ENCODE peak calls at places on chromosomes 6 and 20, in four cellular contexts. E is HepG2, U is GM12878, G is K562. Y is an unnamed sample.

GRCh38 chr6:158825951-158826306 is 6.8 kb upstream of the EZR start:
- DNase-seq in E (no peak), U (no peak), G (no peak), Y (peak; percentile 39)

GRCh38 chr6:1901556-1901955 is 291.8 kb downstream of the FOXC1 start:
- DNase-seq in U (no peak), E (peak; percentile 44), G (no peak), Y (no peak)

GRCh38 chr6:109693128-109693527 is 2.0 kb downstream of the FIG4 start:
- DNase-seq in E (no peak), G (no peak), U (no peak), Y (no peak)

GRCh38 chr6:82906951-82907350 is 158.7 kb downstream of the UBE3D start:
- DNase-seq in G (no peak), E (no peak), U (no peak), Y (no peak)

GRCh38 chr20:17229256-17229655 is 2.4 kb downstream of the PCSK2 start:
- DNase-seq in G (no peak), U (no peak), E (no peak), Y (no peak)

GRCh38 chr6:36692220-36692619 is 5.4 kb upstream of the RAB44 start:
- DNase-seq in U (no peak), G (no peak), E (no peak), Y (no peak)

GRCh38 chr6:152776833-152777232 is 26.2 kb downstream of the VIP start:
- DNase-seq in E (no peak), G (no peak), U (no peak), Y (no peak)

GRCh38 chr6:114419175-114419574 is 76.4 kb upstream of the HS3ST5 start:
- DNase-seq in G (no peak), E (peak; percentile 52), U (peak; percentile 4), Y (no peak)

GRCh38 chr6:34560366-34561226 is 4.5 kb upstream of the SPDEF start:
- DNase-seq in G (peak; percentile 90), U (no peak), E (peak; percentile 89), Y (peak; percentile 66)
- TF ChIP-seq SMC3 in G (peak; percentile 49), U (no peak), E (no peak), Y (peak; percentile 12)

DNA sequence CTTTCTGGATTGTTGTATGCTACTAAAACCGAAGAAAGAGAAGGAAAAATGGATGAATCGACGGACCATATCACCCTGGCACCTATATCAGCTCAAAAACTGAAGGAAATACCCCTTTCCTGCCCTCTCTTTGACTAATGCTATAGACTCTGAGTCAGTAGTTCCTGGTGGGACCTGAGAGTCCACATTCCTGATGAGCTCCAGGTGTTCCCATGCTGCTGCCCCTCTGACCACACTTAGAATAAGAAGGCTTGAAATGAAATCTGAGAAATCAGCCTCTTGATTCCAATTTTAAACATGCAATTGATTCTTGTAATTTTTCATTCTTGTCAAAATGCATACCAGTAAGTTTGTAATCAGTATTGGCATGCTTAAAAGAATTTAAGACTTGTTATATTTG is 75.2 kb downstream of the PRL start:
- DNase-seq in G (no peak), E (no peak), U (no peak), Y (no peak)
- TF ChIP-seq NFIC in G (no peak), E (no peak), U (no peak), Y (no peak)

GRCh38 chr6:56794421-56794820 is 151.7 kb upstream of the DST start:
- DNase-seq in U (peak; percentile 44), E (no peak), G (no peak), Y (no peak)
- TF ChIP-seq SMC3 in U (no peak), E (no peak), G (no peak), Y (no peak)

GRCh38 chr20:64108731-64109389 is 1.5 kb upstream of the NPBWR2 start:
- DNase-seq in U (no peak), E (no peak), G (no peak), Y (no peak)

GRCh38 chr20:64107736-64108457 is 532 bp upstream of the NPBWR2 start:
- DNase-seq in G (no peak), E (no peak), U (no peak), Y (no peak)

GRCh38 chr20:64109831-64110391 is 2.5 kb upstream of the NPBWR2 start:
- DNase-seq in E (no peak), U (no peak), G (no peak), Y (no peak)

GRCh38 chr20:64110411-64111068 is 3.2 kb upstream of the NPBWR2 start:
- DNase-seq in U (no peak), G (no peak), E (no peak), Y (peak; percentile 33)

DNA sequence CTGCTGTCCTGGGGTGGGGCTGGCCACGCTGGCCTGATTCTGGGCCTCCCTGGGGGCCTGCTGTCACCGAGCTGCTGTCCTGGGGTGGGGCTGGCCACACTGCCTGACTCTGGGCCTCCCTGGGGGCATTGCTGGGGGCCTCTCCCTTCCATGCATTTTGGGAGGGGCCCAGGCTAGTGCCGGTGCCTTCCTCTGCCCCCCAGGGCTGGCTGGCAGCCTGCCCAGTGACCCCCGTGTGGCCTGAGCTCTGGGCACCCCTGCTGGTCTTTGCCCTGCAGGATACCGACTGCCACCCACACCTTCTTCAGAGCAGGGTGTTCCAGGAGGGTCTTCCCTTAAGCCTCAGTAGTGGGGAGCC is 2.0 kb upstream of the NPBWR2 start:
- DNase-seq in U (no peak), E (no peak), G (no peak), Y (no peak)
- TF ChIP-seq NFIC in U (no peak), E (no peak), G (no peak), Y (no peak)

DNA sequence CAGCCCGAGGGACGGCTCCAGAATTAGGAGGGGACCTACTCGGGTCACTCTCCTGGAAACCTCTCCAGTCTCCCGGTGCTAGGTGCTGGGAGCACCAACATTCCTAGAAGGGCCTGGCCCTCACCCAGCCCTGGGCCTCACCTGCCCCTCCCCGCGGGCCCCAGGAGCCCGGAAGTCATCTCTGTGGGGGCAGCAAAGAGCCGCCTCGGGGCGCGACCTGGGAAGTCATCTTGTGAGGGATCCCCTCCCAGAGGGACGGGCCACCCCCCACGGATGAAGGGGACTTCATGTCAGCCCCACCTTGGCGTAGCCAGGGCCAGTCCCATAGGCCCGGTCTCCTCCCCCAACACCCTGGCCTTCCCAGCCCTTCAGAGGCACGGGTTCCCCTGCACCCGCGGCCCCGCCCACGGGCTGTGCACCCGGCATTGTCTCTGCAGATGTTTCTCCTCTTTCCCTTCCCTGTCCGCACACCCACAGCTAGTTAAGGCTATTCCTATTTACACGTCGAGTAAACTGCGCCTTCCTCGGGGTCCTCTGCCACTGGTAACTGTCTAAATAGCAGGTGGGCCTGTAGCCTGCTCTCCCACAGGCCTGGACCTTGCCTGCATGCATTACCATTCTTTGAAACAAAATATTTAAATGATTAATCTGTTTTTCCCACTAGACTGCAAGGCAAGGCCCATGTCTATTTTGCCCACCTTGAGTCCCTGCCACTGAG is 896 bp upstream of the RNASET2 start:
- DNase-seq in U (no peak), E (peak; percentile 87), G (peak; percentile 54), Y (peak; percentile 56)
- TF ChIP-seq SMC3 in U (no peak), E (no peak), G (no peak), Y (no peak)

DNA sequence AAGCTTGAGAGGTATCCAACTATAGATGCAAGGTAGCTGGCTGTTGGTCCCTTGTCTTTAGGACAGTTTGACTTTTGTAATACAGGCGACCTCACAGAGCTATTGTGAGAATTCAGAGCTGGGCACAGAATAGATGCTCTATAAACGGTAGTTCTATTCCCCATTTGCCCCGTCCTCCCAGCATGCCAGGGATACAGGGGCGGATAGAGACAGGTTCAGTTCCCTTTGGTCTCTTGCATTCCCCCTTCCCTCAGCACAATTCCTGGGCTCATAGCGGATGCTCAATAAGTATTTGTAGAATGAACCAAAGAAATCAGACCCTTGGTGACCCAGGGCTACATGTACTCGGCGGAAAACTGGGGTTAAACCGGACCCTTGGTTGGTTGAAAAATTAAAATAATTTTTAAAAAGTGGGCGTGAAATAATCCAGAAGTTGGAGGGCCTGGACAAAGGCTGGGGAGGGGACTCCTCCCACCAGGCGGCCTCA is 707 bp upstream of the TOP1 start:
- DNase-seq in G (no peak), U (no peak), E (no peak), Y (no peak)
- TF ChIP-seq NFIC in G (no peak), U (no peak), E (peak; percentile 7), Y (no peak)

GRCh38 chr20:32021091-32021490 is 10.9 kb downstream of the CCM2L start:
- DNase-seq in G (no peak), U (no peak), E (no peak), Y (no peak)

GRCh38 chr20:32027653-32028052 is 17.4 kb downstream of the CCM2L start:
- DNase-seq in E (no peak), U (no peak), G (no peak), Y (no peak)

GRCh38 chr20:32028647-32029372 is 18.6 kb downstream of the CCM2L start:
- DNase-seq in G (no peak), U (no peak), E (peak; percentile 54), Y (peak; percentile 55)

GRCh38 chr20:32029561-32029960 is 19.3 kb downstream of the CCM2L start:
- DNase-seq in G (no peak), E (no peak), U (no peak), Y (no peak)

DNA sequence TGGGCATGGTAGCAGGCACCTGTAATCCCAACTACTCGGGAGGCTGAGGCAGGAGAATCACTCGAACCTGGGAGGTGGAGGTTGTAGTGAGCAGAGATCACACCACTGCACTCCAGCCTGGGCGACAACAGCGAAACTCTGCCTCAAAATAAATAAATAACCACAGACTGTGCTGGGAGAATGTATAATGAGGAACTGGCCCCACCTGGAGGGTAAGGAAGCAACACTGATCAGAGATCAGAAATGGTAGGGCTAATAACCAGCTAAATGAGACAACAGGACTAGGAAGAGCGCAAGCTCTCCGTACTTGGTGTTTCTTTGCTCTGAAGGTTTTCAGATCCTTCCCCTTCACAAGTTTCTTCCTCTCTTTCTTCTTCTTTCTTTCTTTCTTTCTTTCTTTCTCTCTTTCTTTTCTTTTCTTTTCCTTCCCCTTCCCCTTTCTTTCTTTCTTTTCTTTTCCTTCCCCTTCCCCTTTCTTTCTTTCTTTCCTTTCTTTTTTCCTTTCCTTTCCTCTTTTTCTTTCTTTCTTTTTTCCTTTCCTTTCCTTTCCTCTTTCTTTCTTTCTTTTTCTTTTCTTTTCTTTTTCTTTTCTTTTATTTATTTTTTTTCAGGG is 14.6 kb downstream of the CCM2L start:
- DNase-seq in G (no peak), U (no peak), E (no peak), Y (no peak)
- TF ChIP-seq SMC3 in G (no peak), U (no peak), E (no peak), Y (no peak)

GRCh38 chr20:32495949-32496348 is 89.2 kb downstream of the NOL4L start:
- DNase-seq in G (no peak), E (no peak), U (no peak), Y (no peak)
- TF ChIP-seq NFIC in G (no peak), E (no peak), U (no peak), Y (no peak)

Y was measured in SK-N-SH.